ENCODE peak calls at places on chromosome 1, in six cellular contexts. P, N, Y, R, X and D are unnamed samples. For H3K4me1, the result is how much of the 10 kb centered on the place peaks cover.

GRCh38 chr1:201693019-201693372 is 136.0 kb upstream of the IPO9 start:
- DNase-seq in R (no peak), Y (no peak), N (no peak), P (no peak), X (no peak), D (no peak)

GRCh38 chr1:117232551-117232950 is 21.8 kb upstream of the VTCN1 start:
- DNase-seq in N (no peak), R (no peak), Y (no peak), P (no peak), X (no peak), D (no peak)

GRCh38 chr1:39183503-39184353 is 20.8 kb upstream of the MACF1 start:
- DNase-seq in R (peak), P (no peak), Y (peak), X (peak), N (peak), D (no peak)

GRCh38 chr1:28512058-28512611 is 6.3 kb downstream of the RCC1 start:
- DNase-seq in P (no peak), Y (peak), X (no peak), R (no peak), N (no peak), D (no peak)

GRCh38 chr1:64948905-64949833 is 17.2 kb downstream of the JAK1 start:
- DNase-seq in N (no peak), R (no peak), X (peak), Y (peak), P (no peak), D (no peak)

GRCh38 chr1:154329152-154329521 is 3.8 kb downstream of the ATP8B2 start:
- DNase-seq in N (no peak), Y (no peak), R (no peak), P (no peak), X (no peak), D (no peak)

GRCh38 chr1:206833131-206833530 is 32.3 kb upstream of the IL20 start:
- DNase-seq in Y (no peak), X (no peak), P (no peak), N (no peak), R (no peak), D (no peak)

GRCh38 chr1:1318131-1318652 is 6.3 kb downstream of the INTS11 start:
- DNase-seq in Y (peak), R (no peak), N (no peak), X (peak), P (no peak), D (peak)

GRCh38 chr1:109751531-109752260 is 10.9 kb upstream of the GSTM3 start:
- DNase-seq in R (no peak), X (no peak), P (no peak), Y (no peak), N (no peak), D (no peak)

DNA sequence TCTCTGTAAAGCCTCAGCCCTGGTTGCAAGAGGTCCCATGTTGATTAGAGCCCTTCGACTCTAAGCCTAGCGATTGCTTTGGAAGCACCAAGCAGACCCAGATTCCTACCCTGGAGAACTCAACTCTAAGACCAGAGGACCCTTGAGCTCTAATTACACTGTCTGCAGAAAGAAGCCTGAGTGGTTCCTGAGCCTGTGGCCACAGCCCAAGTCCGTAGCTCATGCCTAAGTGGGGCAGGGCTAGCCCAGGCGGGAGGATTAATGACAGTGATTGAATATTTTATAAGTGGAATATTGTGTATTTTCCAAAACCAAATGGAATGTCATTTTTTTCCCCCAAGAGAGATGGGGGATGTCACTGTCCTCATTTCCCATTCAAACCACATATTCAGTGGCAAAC is 79.8 kb upstream of the CTTNBP2NL start:
- DNase-seq in Y (no peak), N (no peak), P (no peak), R (no peak), X (no peak), D (no peak)
- H3K4me1 ChIP-seq in Y (under half), N (under half), P (under half), R (under half), X (under half), D (under half)

GRCh38 chr1:70685300-70686286 is 274.5 kb downstream of the CTH start:
- DNase-seq in P (peak), N (peak), R (peak), X (peak), Y (peak), D (peak)

GRCh38 chr1:70688580-70688979 is 277.5 kb downstream of the CTH start:
- DNase-seq in R (no peak), N (no peak), Y (no peak), P (no peak), X (no peak), D (no peak)
- H3K27ac ChIP-seq in R (no peak), N (no peak), Y (no peak), P (no peak), X (no peak), D (no peak)

GRCh38 chr1:97849350-97850339 is 71.2 kb downstream of the DPYD start:
- DNase-seq in P (no peak), R (no peak), X (peak), Y (peak), N (peak), D (no peak)
- H3K4me3 ChIP-seq in P (no peak), R (no peak), X (peak), Y (no peak), N (peak), D (no peak)

DNA sequence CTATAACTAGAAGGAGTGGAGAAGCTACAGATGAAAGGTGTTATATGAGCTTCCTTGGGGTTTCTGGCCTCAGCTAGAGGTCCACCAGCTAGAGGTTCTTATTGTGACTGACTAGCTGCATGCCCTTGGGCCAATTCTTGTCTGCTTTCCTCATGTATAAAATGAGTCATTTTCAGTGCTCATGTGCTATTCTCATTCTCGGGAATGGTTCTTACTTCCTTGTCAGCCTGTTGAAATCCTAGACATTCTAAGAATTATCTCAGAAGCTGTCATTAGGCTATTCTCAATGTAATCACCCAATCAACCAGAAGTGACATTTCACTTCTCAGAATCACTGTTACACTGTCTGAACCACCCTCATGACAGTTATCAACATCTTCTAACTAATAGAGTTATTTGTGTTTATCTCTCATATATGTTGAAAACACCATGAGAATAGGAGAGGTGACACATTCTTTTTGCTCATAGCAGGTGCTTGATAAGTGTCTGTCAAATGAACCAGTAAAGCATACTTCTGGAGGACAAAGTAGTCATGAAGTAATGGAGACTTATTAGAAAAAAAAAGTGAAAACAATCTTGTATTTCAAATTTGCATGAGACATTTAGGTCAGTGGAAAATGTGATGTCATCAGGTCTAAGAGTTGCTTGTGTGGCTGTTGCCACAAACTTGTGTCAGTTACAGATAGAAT is 122.8 kb upstream of the IVNS1ABP start:
- DNase-seq in N (peak), R (no peak), P (no peak), X (peak), Y (peak), D (no peak)
- H3K4me1 ChIP-seq in N (under half), R (under half), P (under half), X (under half), Y (under half), D (under half)

DNA sequence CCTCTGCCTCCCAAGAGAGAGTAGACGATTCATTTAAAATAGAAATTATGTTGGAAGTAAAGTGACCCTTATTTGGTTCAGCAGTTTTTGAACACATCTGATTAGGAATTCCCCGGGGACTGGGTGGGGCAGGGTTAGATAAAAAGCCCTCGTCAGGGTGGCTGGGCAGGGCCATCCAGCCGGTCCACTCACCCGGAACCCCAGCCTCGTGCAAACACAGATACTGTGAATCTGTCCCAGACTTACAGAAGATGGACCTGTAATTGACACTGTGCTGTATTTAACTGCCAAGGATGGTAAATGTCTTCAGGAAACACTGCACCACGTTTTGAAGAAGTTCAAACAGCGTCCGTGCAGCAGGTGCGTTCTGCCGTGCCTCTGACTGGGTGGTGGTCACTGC is 63.7 kb downstream of the PRDM16 start:
- DNase-seq in R (no peak), X (no peak), Y (no peak), P (no peak), N (no peak), D (no peak)
- H3K27ac ChIP-seq in R (no peak), X (no peak), Y (no peak), P (no peak), N (no peak), D (peak)